ENCODE peak calls at places on chromosomes 11 and 22, in nine cellular contexts. One of them, this sample, is unnamed.

GRCh38 chr11:72833792-72834501 is 19.7 kb downstream of the ATG16L2 start:
- DNase-seq in RWPE1: no peak
- DNase-seq in cardiac muscle cell: peak
- DNase-seq in sigmoid colon: no peak
- DNase-seq in CD4-positive, alpha-beta T cell: no peak
- DNase-seq in H9: no peak
- DNase-seq in body of pancreas: no peak
- DNase-seq in CD8-positive, alpha-beta T cell: no peak
- DNase-seq in SK-N-SH: no peak
- DNase-seq in this sample: no peak

GRCh38 chr11:844693-845644 is 2.3 kb downstream of the TSPAN4 start:
- DNase-seq in H9: peak
- DNase-seq in body of pancreas: peak
- DNase-seq in CD8-positive, alpha-beta T cell: no peak
- DNase-seq in CD4-positive, alpha-beta T cell: no peak
- DNase-seq in cardiac muscle cell: peak
- DNase-seq in RWPE1: peak
- DNase-seq in SK-N-SH: peak
- DNase-seq in sigmoid colon: peak
- DNase-seq in this sample: peak

GRCh38 chr22:32324505-32325415 is 32.9 kb upstream of the RFPL3 start:
- DNase-seq in body of pancreas: no peak
- DNase-seq in H9: peak
- DNase-seq in RWPE1: no peak
- DNase-seq in SK-N-SH: no peak
- DNase-seq in cardiac muscle cell: no peak
- DNase-seq in sigmoid colon: no peak
- DNase-seq in CD8-positive, alpha-beta T cell: no peak
- DNase-seq in CD4-positive, alpha-beta T cell: no peak
- DNase-seq in this sample: peak

GRCh38 chr22:46245515-46245914 is 4.6 kb downstream of the CDPF1 start:
- DNase-seq in CD4-positive, alpha-beta T cell: no peak
- DNase-seq in sigmoid colon: no peak
- DNase-seq in body of pancreas: peak
- DNase-seq in H9: no peak
- DNase-seq in cardiac muscle cell: peak
- DNase-seq in SK-N-SH: peak
- DNase-seq in CD8-positive, alpha-beta T cell: no peak
- DNase-seq in RWPE1: no peak
- DNase-seq in this sample: no peak

GRCh38 chr11:61657566-61657965 is 22.6 kb upstream of the DAGLA start:
- DNase-seq in RWPE1: no peak
- DNase-seq in H9: no peak
- DNase-seq in body of pancreas: peak
- DNase-seq in SK-N-SH: no peak
- DNase-seq in CD4-positive, alpha-beta T cell: no peak
- DNase-seq in sigmoid colon: no peak
- DNase-seq in CD8-positive, alpha-beta T cell: no peak
- DNase-seq in cardiac muscle cell: peak
- DNase-seq in this sample: no peak

GRCh38 chr11:104254347-104254746 is 90.4 kb upstream of the PDGFD start:
- DNase-seq in CD8-positive, alpha-beta T cell: no peak
- DNase-seq in H9: peak
- DNase-seq in sigmoid colon: no peak
- DNase-seq in RWPE1: peak
- DNase-seq in CD4-positive, alpha-beta T cell: no peak
- DNase-seq in cardiac muscle cell: peak
- DNase-seq in body of pancreas: peak
- DNase-seq in SK-N-SH: peak
- DNase-seq in this sample: peak

GRCh38 chr22:47444746-47445065 is 682.3 kb downstream of the TBC1D22A start:
- DNase-seq in SK-N-SH: no peak
- DNase-seq in RWPE1: no peak
- DNase-seq in body of pancreas: no peak
- DNase-seq in cardiac muscle cell: no peak
- DNase-seq in H9: no peak
- DNase-seq in CD4-positive, alpha-beta T cell: no peak
- DNase-seq in sigmoid colon: peak
- DNase-seq in CD8-positive, alpha-beta T cell: no peak
- DNase-seq in this sample: no peak

GRCh38 chr11:108616549-108616948 is 23.0 kb upstream of the EXPH5 start:
- DNase-seq in CD8-positive, alpha-beta T cell: no peak
- DNase-seq in RWPE1: peak
- DNase-seq in body of pancreas: no peak
- DNase-seq in H9: no peak
- DNase-seq in CD4-positive, alpha-beta T cell: no peak
- DNase-seq in SK-N-SH: no peak
- DNase-seq in sigmoid colon: no peak
- DNase-seq in cardiac muscle cell: peak
- DNase-seq in this sample: no peak

GRCh38 chr11:67252831-67253239 is 13.4 kb upstream of the GRK2 start:
- DNase-seq in cardiac muscle cell: peak
- DNase-seq in sigmoid colon: peak
- DNase-seq in body of pancreas: no peak
- DNase-seq in CD8-positive, alpha-beta T cell: no peak
- DNase-seq in CD4-positive, alpha-beta T cell: no peak
- DNase-seq in SK-N-SH: no peak
- DNase-seq in RWPE1: no peak
- DNase-seq in H9: no peak
- DNase-seq in this sample: no peak

GRCh38 chr22:17753401-17753989 is 20.8 kb downstream of the BID start:
- DNase-seq in body of pancreas: no peak
- DNase-seq in CD4-positive, alpha-beta T cell: no peak
- DNase-seq in cardiac muscle cell: no peak
- DNase-seq in SK-N-SH: no peak
- DNase-seq in RWPE1: no peak
- DNase-seq in CD8-positive, alpha-beta T cell: no peak
- DNase-seq in sigmoid colon: no peak
- DNase-seq in H9: no peak
- DNase-seq in this sample: no peak

GRCh38 chr11:75768909-75769771 is 562 bp downstream of the DGAT2 start:
- DNase-seq in CD8-positive, alpha-beta T cell: no peak
- DNase-seq in RWPE1: peak
- DNase-seq in CD4-positive, alpha-beta T cell: no peak
- DNase-seq in sigmoid colon: peak
- DNase-seq in cardiac muscle cell: no peak
- DNase-seq in SK-N-SH: peak
- DNase-seq in H9: peak
- DNase-seq in body of pancreas: no peak
- DNase-seq in this sample: no peak

GRCh38 chr11:36079911-36080310 is 136.0 kb downstream of the LDLRAD3 start:
- DNase-seq in body of pancreas: no peak
- DNase-seq in cardiac muscle cell: no peak
- DNase-seq in RWPE1: no peak
- DNase-seq in SK-N-SH: no peak
- DNase-seq in CD4-positive, alpha-beta T cell: no peak
- DNase-seq in H9: no peak
- DNase-seq in CD8-positive, alpha-beta T cell: no peak
- DNase-seq in sigmoid colon: no peak
- DNase-seq in this sample: no peak

GRCh38 chr11:72703281-72704008 is 29.2 kb upstream of the PDE2A start:
- DNase-seq in body of pancreas: no peak
- DNase-seq in sigmoid colon: peak
- DNase-seq in cardiac muscle cell: peak
- DNase-seq in H9: no peak
- DNase-seq in CD4-positive, alpha-beta T cell: no peak
- DNase-seq in SK-N-SH: no peak
- DNase-seq in CD8-positive, alpha-beta T cell: no peak
- DNase-seq in RWPE1: no peak
- DNase-seq in this sample: peak

GRCh38 chr11:112157274-112157766 is 6.6 kb downstream of the IL18 start:
- DNase-seq in SK-N-SH: no peak
- DNase-seq in H9: no peak
- DNase-seq in CD8-positive, alpha-beta T cell: no peak
- DNase-seq in sigmoid colon: no peak
- DNase-seq in body of pancreas: peak
- DNase-seq in cardiac muscle cell: peak
- DNase-seq in CD4-positive, alpha-beta T cell: no peak
- DNase-seq in RWPE1: peak
- DNase-seq in this sample: peak

GRCh38 chr22:48138855-48139254 is 1376.4 kb downstream of the TBC1D22A start:
- DNase-seq in CD4-positive, alpha-beta T cell: no peak
- DNase-seq in H9: no peak
- DNase-seq in CD8-positive, alpha-beta T cell: no peak
- DNase-seq in SK-N-SH: no peak
- DNase-seq in RWPE1: no peak
- DNase-seq in body of pancreas: no peak
- DNase-seq in cardiac muscle cell: no peak
- DNase-seq in sigmoid colon: no peak
- DNase-seq in this sample: no peak

GRCh38 chr22:50544746-50545253 is 899 bp upstream of the KLHDC7B start:
- DNase-seq in SK-N-SH: no peak
- DNase-seq in CD4-positive, alpha-beta T cell: no peak
- DNase-seq in CD8-positive, alpha-beta T cell: peak
- DNase-seq in cardiac muscle cell: no peak
- DNase-seq in H9: no peak
- DNase-seq in sigmoid colon: no peak
- DNase-seq in body of pancreas: peak
- DNase-seq in RWPE1: no peak
- DNase-seq in this sample: no peak

GRCh38 chr22:50545522-50546325 is at the start of gene KLHDC7B:
- DNase-seq in H9: no peak
- DNase-seq in cardiac muscle cell: no peak
- DNase-seq in CD4-positive, alpha-beta T cell: no peak
- DNase-seq in sigmoid colon: no peak
- DNase-seq in body of pancreas: no peak
- DNase-seq in SK-N-SH: peak
- DNase-seq in CD8-positive, alpha-beta T cell: no peak
- DNase-seq in RWPE1: no peak
- DNase-seq in this sample: no peak

GRCh38 chr22:50542416-50542927 is 3.2 kb upstream of the KLHDC7B start:
- DNase-seq in RWPE1: no peak
- DNase-seq in cardiac muscle cell: no peak
- DNase-seq in CD4-positive, alpha-beta T cell: no peak
- DNase-seq in sigmoid colon: no peak
- DNase-seq in CD8-positive, alpha-beta T cell: no peak
- DNase-seq in body of pancreas: no peak
- DNase-seq in H9: no peak
- DNase-seq in SK-N-SH: no peak
- DNase-seq in this sample: no peak

GRCh38 chr22:50546326-50547230 is 879 bp downstream of the KLHDC7B start:
- DNase-seq in H9: no peak
- DNase-seq in cardiac muscle cell: no peak
- DNase-seq in SK-N-SH: peak
- DNase-seq in sigmoid colon: no peak
- DNase-seq in body of pancreas: no peak
- DNase-seq in RWPE1: no peak
- DNase-seq in CD8-positive, alpha-beta T cell: no peak
- DNase-seq in CD4-positive, alpha-beta T cell: no peak
- DNase-seq in this sample: no peak

DNA sequence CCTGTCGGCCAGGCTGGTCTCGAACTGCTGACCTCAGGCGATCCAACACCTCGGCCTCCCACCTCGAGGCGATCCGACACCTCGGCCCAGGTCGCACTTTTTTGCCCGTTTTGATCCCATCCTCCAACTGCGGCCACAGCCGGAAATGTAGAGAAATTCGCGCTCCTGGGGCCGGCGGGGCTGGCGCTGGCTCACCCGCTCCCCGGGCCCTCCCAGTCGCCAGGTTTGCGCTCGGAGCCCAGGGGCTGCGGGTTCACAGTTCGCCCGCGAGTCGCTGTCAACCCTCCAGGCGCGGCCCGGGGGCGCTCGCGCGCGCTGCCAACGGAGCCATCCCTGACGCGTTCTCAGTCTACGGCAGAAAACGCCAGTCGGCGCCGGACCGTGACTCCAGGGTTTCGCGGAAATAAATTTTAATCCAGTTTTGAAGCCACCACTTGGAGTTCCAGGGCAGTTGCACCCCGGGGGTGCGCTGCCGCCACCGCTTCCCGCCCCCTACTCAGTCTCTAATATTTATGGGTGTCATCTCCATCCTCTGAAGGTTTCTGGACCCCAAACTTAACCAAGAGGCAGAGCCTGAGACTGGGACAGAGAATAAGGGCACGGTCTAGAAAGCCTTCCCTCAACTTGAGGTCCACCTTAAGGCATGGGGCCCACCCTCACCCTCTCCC is 1.5 kb upstream of the KLHDC7B start:
- DNase-seq in SK-N-SH: peak
- DNase-seq in sigmoid colon: peak
- DNase-seq in body of pancreas: peak
- DNase-seq in cardiac muscle cell: peak
- DNase-seq in RWPE1: no peak
- DNase-seq in CD8-positive, alpha-beta T cell: peak
- DNase-seq in CD4-positive, alpha-beta T cell: peak
- DNase-seq in H9: peak
- DNase-seq in this sample: peak
- TF ChIP-seq CTCF in SK-N-SH: no peak
- TF ChIP-seq CTCF in sigmoid colon: peak
- TF ChIP-seq CTCF in body of pancreas: peak
- TF ChIP-seq CTCF in cardiac muscle cell: peak
- TF ChIP-seq CTCF in RWPE1: peak
- TF ChIP-seq CTCF in CD8-positive, alpha-beta T cell: peak
- TF ChIP-seq CTCF in CD4-positive, alpha-beta T cell: peak
- TF ChIP-seq CTCF in H9: peak
- TF ChIP-seq CTCF in this sample: peak

GRCh38 chr11:133096981-133097380 is 435.3 kb downstream of the OPCML start:
- DNase-seq in body of pancreas: no peak
- DNase-seq in RWPE1: no peak
- DNase-seq in CD4-positive, alpha-beta T cell: no peak
- DNase-seq in CD8-positive, alpha-beta T cell: no peak
- DNase-seq in sigmoid colon: no peak
- DNase-seq in SK-N-SH: no peak
- DNase-seq in cardiac muscle cell: no peak
- DNase-seq in H9: no peak
- DNase-seq in this sample: no peak
- H3K27ac ChIP-seq in body of pancreas: no peak
- H3K27ac ChIP-seq in RWPE1: no peak
- H3K27ac ChIP-seq in CD4-positive, alpha-beta T cell: no peak
- H3K27ac ChIP-seq in CD8-positive, alpha-beta T cell: no peak
- H3K27ac ChIP-seq in sigmoid colon: no peak
- H3K27ac ChIP-seq in SK-N-SH: no peak
- H3K27ac ChIP-seq in cardiac muscle cell: no peak
- H3K27ac ChIP-seq in H9: no peak
- H3K27ac ChIP-seq in this sample: no peak

GRCh38 chr11:6402061-6402470 is 11.8 kb downstream of the SMPD1 start:
- DNase-seq in SK-N-SH: no peak
- DNase-seq in body of pancreas: no peak
- DNase-seq in CD8-positive, alpha-beta T cell: no peak
- DNase-seq in sigmoid colon: no peak
- DNase-seq in H9: no peak
- DNase-seq in cardiac muscle cell: no peak
- DNase-seq in RWPE1: no peak
- DNase-seq in CD4-positive, alpha-beta T cell: no peak
- DNase-seq in this sample: no peak
- TF ChIP-seq CTCF in SK-N-SH: no peak
- TF ChIP-seq CTCF in body of pancreas: no peak
- TF ChIP-seq CTCF in CD8-positive, alpha-beta T cell: no peak
- TF ChIP-seq CTCF in sigmoid colon: no peak
- TF ChIP-seq CTCF in H9: no peak
- TF ChIP-seq CTCF in cardiac muscle cell: no peak
- TF ChIP-seq CTCF in RWPE1: no peak
- TF ChIP-seq CTCF in CD4-positive, alpha-beta T cell: no peak
- TF ChIP-seq CTCF in this sample: no peak

DNA sequence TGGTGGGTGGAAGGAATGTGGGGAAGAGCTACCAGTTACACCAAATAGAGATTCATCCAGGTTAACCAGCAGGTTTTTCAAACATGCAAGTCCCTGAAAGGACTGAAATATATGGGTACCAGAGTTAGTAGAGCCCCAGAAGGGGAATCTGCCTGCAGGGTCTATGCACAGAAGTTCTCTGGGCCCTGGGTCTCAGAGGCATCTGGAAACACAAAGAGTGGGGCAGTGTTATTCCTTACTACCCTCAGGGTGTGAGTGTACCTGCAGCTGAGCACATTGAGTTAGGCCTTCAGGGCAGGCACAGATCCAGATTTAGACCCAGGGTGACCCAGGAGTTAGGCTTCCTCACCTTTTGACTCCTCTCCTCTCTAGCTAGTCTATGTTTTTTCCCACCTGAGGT is 43.9 kb upstream of the SWAP70 start:
- DNase-seq in cardiac muscle cell: no peak
- DNase-seq in body of pancreas: no peak
- DNase-seq in CD4-positive, alpha-beta T cell: no peak
- DNase-seq in SK-N-SH: no peak
- DNase-seq in RWPE1: no peak
- DNase-seq in H9: no peak
- DNase-seq in sigmoid colon: no peak
- DNase-seq in CD8-positive, alpha-beta T cell: no peak
- DNase-seq in this sample: no peak
- H3K27ac ChIP-seq in cardiac muscle cell: no peak
- H3K27ac ChIP-seq in body of pancreas: no peak
- H3K27ac ChIP-seq in CD4-positive, alpha-beta T cell: no peak
- H3K27ac ChIP-seq in SK-N-SH: no peak
- H3K27ac ChIP-seq in RWPE1: no peak
- H3K27ac ChIP-seq in H9: no peak
- H3K27ac ChIP-seq in sigmoid colon: no peak
- H3K27ac ChIP-seq in CD8-positive, alpha-beta T cell: no peak
- H3K27ac ChIP-seq in this sample: no peak

This sample was measured in testis.